ENCODE peak calls at places on chromosomes 11 and 22, in ten cellular contexts. One of them, this sample, is unnamed.

GRCh38 chr22:50146440-50147228 is 23.9 kb upstream of the PANX2 start:
- DNase-seq in mammary epithelial cell: peak
- DNase-seq in sigmoid colon: peak
- DNase-seq in cardiac fibroblast: peak
- DNase-seq in kidney: peak
- DNase-seq in nephron progenitor cell: peak
- DNase-seq in endothelial cell: no peak
- DNase-seq in body of pancreas: peak
- DNase-seq in HFFc6: peak
- DNase-seq in GM20000: no peak
- DNase-seq in this sample: peak

GRCh38 chr11:107858217-107859070 is at the start of gene SLC35F2:
- DNase-seq in HFFc6: peak
- DNase-seq in body of pancreas: peak
- DNase-seq in mammary epithelial cell: peak
- DNase-seq in endothelial cell: peak
- DNase-seq in cardiac fibroblast: peak
- DNase-seq in sigmoid colon: peak
- DNase-seq in kidney: peak
- DNase-seq in GM20000: peak
- DNase-seq in nephron progenitor cell: peak
- DNase-seq in this sample: peak

GRCh38 chr11:16841984-16842383 is 103.5 kb downstream of the C11orf58 start:
- DNase-seq in endothelial cell: no peak
- DNase-seq in mammary epithelial cell: no peak
- DNase-seq in HFFc6: no peak
- DNase-seq in body of pancreas: no peak
- DNase-seq in nephron progenitor cell: no peak
- DNase-seq in kidney: no peak
- DNase-seq in cardiac fibroblast: no peak
- DNase-seq in sigmoid colon: no peak
- DNase-seq in GM20000: no peak
- DNase-seq in this sample: no peak

GRCh38 chr11:11445441-11446185 is 92.6 kb upstream of the CSNK2A3 start:
- DNase-seq in HFFc6: no peak
- DNase-seq in sigmoid colon: no peak
- DNase-seq in nephron progenitor cell: no peak
- DNase-seq in endothelial cell: no peak
- DNase-seq in body of pancreas: no peak
- DNase-seq in cardiac fibroblast: no peak
- DNase-seq in GM20000: no peak
- DNase-seq in mammary epithelial cell: no peak
- DNase-seq in kidney: no peak
- DNase-seq in this sample: no peak

GRCh38 chr11:19209617-19210016 is 7.8 kb upstream of the CSRP3 start:
- DNase-seq in body of pancreas: no peak
- DNase-seq in nephron progenitor cell: no peak
- DNase-seq in endothelial cell: no peak
- DNase-seq in mammary epithelial cell: no peak
- DNase-seq in HFFc6: no peak
- DNase-seq in GM20000: no peak
- DNase-seq in kidney: no peak
- DNase-seq in sigmoid colon: no peak
- DNase-seq in cardiac fibroblast: peak
- DNase-seq in this sample: peak

GRCh38 chr22:39308614-39309363 is 10.6 kb downstream of the RPL3 start:
- DNase-seq in cardiac fibroblast: peak
- DNase-seq in HFFc6: peak
- DNase-seq in mammary epithelial cell: peak
- DNase-seq in body of pancreas: peak
- DNase-seq in sigmoid colon: peak
- DNase-seq in endothelial cell: no peak
- DNase-seq in GM20000: no peak
- DNase-seq in kidney: no peak
- DNase-seq in nephron progenitor cell: no peak
- DNase-seq in this sample: no peak

GRCh38 chr11:100459791-100460190 is 227.3 kb upstream of the ARHGAP42 start:
- DNase-seq in cardiac fibroblast: no peak
- DNase-seq in body of pancreas: no peak
- DNase-seq in GM20000: no peak
- DNase-seq in nephron progenitor cell: no peak
- DNase-seq in sigmoid colon: no peak
- DNase-seq in mammary epithelial cell: no peak
- DNase-seq in endothelial cell: no peak
- DNase-seq in HFFc6: no peak
- DNase-seq in kidney: no peak
- DNase-seq in this sample: no peak

GRCh38 chr11:47415949-47416472 is 7.6 kb downstream of the SLC39A13 start:
- DNase-seq in sigmoid colon: peak
- DNase-seq in kidney: peak
- DNase-seq in mammary epithelial cell: peak
- DNase-seq in HFFc6: peak
- DNase-seq in body of pancreas: peak
- DNase-seq in cardiac fibroblast: peak
- DNase-seq in nephron progenitor cell: no peak
- DNase-seq in endothelial cell: no peak
- DNase-seq in GM20000: no peak
- DNase-seq in this sample: no peak

DNA sequence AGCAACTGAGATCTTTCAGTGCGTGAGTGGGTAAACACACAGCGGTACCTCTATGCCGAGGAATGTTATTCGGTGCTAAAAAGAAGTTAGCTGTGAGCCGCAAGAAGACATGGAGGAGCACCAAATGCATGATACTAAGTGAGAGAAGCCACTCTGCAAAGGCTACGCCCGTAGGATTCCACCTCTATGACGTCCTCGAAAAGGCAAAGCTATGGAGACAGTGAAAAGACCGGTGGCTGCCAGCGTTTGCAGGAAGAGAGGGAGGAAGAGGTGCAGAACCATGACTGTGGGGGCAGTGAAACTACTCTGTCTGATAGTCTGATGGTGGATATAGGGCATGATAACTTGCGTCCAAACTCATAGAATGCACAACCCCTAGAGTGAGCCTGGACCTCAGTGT is 28.7 kb downstream of the IGF2 start:
- DNase-seq in HFFc6: no peak
- DNase-seq in mammary epithelial cell: no peak
- DNase-seq in nephron progenitor cell: no peak
- DNase-seq in cardiac fibroblast: no peak
- DNase-seq in sigmoid colon: no peak
- DNase-seq in body of pancreas: no peak
- DNase-seq in endothelial cell: no peak
- DNase-seq in GM20000: no peak
- DNase-seq in kidney: no peak
- DNase-seq in this sample: no peak
- TF ChIP-seq CTCF in HFFc6: no peak
- TF ChIP-seq CTCF in mammary epithelial cell: no peak
- TF ChIP-seq CTCF in nephron progenitor cell: no peak
- TF ChIP-seq CTCF in cardiac fibroblast: no peak
- TF ChIP-seq CTCF in sigmoid colon: no peak
- TF ChIP-seq CTCF in body of pancreas: no peak
- TF ChIP-seq CTCF in endothelial cell: no peak
- TF ChIP-seq CTCF in GM20000: no peak
- TF ChIP-seq CTCF in kidney: no peak
- TF ChIP-seq CTCF in this sample: no peak

DNA sequence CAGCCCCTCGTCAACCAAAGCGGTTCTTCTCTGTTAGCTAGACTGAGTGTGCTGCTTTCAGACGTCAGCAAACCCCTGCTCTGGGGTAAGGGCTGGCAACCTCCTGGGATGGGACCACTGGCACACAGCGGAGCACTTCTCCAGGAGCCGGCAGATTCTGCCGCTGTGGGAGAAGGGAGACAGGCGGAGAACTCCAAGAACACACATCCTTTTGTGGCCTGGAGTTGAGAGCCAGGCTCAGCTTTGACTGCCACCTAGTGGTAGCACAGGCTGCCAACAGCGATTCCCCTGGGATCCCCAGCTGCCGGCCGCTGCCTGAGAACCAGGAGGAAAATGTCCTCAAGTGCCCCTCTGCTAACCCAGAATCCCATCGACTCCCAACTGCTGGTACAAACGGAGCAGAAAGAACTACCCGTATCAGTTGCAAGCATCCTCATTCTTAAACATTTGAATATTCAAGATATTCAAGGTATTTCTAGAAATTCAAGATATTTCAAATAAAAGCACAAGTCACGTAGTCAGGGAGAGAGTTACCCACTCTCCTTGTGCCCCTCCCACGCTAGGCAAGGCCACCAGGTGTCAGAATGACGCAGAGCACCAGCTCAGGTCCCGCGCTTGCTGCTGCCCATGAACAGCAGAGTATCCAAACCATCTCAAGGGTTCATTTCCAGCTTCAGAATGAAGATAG is 4.9 kb downstream of the LTO1 start:
- DNase-seq in cardiac fibroblast: peak
- DNase-seq in HFFc6: peak
- DNase-seq in sigmoid colon: peak
- DNase-seq in mammary epithelial cell: peak
- DNase-seq in body of pancreas: peak
- DNase-seq in GM20000: peak
- DNase-seq in nephron progenitor cell: peak
- DNase-seq in endothelial cell: peak
- DNase-seq in kidney: peak
- DNase-seq in this sample: peak
- TF ChIP-seq CTCF in cardiac fibroblast: peak
- TF ChIP-seq CTCF in HFFc6: peak
- TF ChIP-seq CTCF in sigmoid colon: peak
- TF ChIP-seq CTCF in mammary epithelial cell: peak
- TF ChIP-seq CTCF in body of pancreas: peak
- TF ChIP-seq CTCF in GM20000: peak
- TF ChIP-seq CTCF in nephron progenitor cell: peak
- TF ChIP-seq CTCF in endothelial cell: peak
- TF ChIP-seq CTCF in kidney: peak
- TF ChIP-seq CTCF in this sample: peak

GRCh38 chr11:73228268-73229134 is 10.4 kb downstream of the P2RY2 start:
- DNase-seq in GM20000: no peak
- DNase-seq in cardiac fibroblast: no peak
- DNase-seq in nephron progenitor cell: peak
- DNase-seq in body of pancreas: no peak
- DNase-seq in endothelial cell: no peak
- DNase-seq in kidney: peak
- DNase-seq in mammary epithelial cell: no peak
- DNase-seq in sigmoid colon: no peak
- DNase-seq in HFFc6: no peak
- DNase-seq in this sample: peak

GRCh38 chr11:73226297-73227006 is 8.4 kb downstream of the P2RY2 start:
- DNase-seq in sigmoid colon: no peak
- DNase-seq in body of pancreas: no peak
- DNase-seq in kidney: peak
- DNase-seq in HFFc6: no peak
- DNase-seq in GM20000: no peak
- DNase-seq in mammary epithelial cell: no peak
- DNase-seq in endothelial cell: no peak
- DNase-seq in nephron progenitor cell: peak
- DNase-seq in cardiac fibroblast: no peak
- DNase-seq in this sample: peak

GRCh38 chr11:73225851-73226250 is 7.8 kb downstream of the P2RY2 start:
- DNase-seq in body of pancreas: no peak
- DNase-seq in endothelial cell: no peak
- DNase-seq in HFFc6: no peak
- DNase-seq in nephron progenitor cell: no peak
- DNase-seq in cardiac fibroblast: no peak
- DNase-seq in GM20000: no peak
- DNase-seq in mammary epithelial cell: no peak
- DNase-seq in kidney: peak
- DNase-seq in sigmoid colon: peak
- DNase-seq in this sample: no peak

GRCh38 chr11:73229321-73230275 is 11.5 kb downstream of the P2RY2 start:
- DNase-seq in nephron progenitor cell: peak
- DNase-seq in GM20000: no peak
- DNase-seq in sigmoid colon: peak
- DNase-seq in kidney: no peak
- DNase-seq in endothelial cell: no peak
- DNase-seq in HFFc6: no peak
- DNase-seq in cardiac fibroblast: no peak
- DNase-seq in mammary epithelial cell: no peak
- DNase-seq in body of pancreas: no peak
- DNase-seq in this sample: peak

DNA sequence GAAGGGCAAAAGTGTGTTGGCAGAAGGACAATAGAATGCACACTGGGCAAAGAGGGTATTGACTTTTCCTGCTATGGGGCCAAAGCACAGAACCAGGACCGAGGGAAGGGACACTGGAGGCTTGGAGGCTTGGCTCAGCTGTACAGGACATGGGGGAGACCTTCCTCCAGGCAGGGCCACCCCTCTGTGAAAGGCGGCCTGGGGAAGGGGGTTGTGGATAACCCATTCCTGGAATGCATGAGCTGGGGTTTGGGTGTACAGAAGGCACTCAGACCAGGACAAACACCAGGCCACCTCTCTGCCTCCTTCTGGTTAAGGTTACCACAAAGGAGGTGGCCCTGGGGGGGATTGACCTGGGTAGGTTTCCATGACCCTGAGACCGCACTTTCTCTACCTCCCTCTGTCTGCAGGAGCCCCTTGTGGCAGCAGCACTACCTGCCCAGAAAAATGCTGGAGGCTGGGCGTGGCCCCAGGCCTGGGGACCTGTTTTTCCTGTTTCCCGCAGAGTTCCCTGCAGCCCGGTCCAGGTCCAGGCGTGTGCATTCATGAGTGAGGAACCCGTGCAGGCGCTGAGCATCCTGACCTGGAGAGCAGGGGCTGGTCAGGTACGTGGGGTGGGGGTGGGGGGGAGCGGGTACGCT is 9.6 kb downstream of the P2RY2 start:
- DNase-seq in endothelial cell: no peak
- DNase-seq in body of pancreas: peak
- DNase-seq in sigmoid colon: peak
- DNase-seq in nephron progenitor cell: peak
- DNase-seq in GM20000: no peak
- DNase-seq in HFFc6: no peak
- DNase-seq in mammary epithelial cell: peak
- DNase-seq in cardiac fibroblast: no peak
- DNase-seq in kidney: peak
- DNase-seq in this sample: peak
- TF ChIP-seq CTCF in endothelial cell: no peak
- TF ChIP-seq CTCF in body of pancreas: peak
- TF ChIP-seq CTCF in sigmoid colon: no peak
- TF ChIP-seq CTCF in nephron progenitor cell: no peak
- TF ChIP-seq CTCF in GM20000: no peak
- TF ChIP-seq CTCF in HFFc6: no peak
- TF ChIP-seq CTCF in mammary epithelial cell: peak
- TF ChIP-seq CTCF in cardiac fibroblast: no peak
- TF ChIP-seq CTCF in kidney: no peak
- TF ChIP-seq CTCF in this sample: peak

GRCh38 chr11:899724-900123 is 10.9 kb downstream of the CHID1 start:
- DNase-seq in body of pancreas: no peak
- DNase-seq in endothelial cell: no peak
- DNase-seq in HFFc6: no peak
- DNase-seq in kidney: no peak
- DNase-seq in mammary epithelial cell: no peak
- DNase-seq in sigmoid colon: no peak
- DNase-seq in cardiac fibroblast: no peak
- DNase-seq in GM20000: no peak
- DNase-seq in nephron progenitor cell: no peak
- DNase-seq in this sample: no peak

GRCh38 chr11:900545-900944 is 10.1 kb downstream of the CHID1 start:
- DNase-seq in nephron progenitor cell: no peak
- DNase-seq in GM20000: no peak
- DNase-seq in endothelial cell: no peak
- DNase-seq in kidney: no peak
- DNase-seq in cardiac fibroblast: no peak
- DNase-seq in sigmoid colon: no peak
- DNase-seq in body of pancreas: no peak
- DNase-seq in HFFc6: no peak
- DNase-seq in mammary epithelial cell: no peak
- DNase-seq in this sample: no peak

GRCh38 chr11:897226-898159 is 13.1 kb downstream of the CHID1 start:
- DNase-seq in HFFc6: no peak
- DNase-seq in body of pancreas: no peak
- DNase-seq in mammary epithelial cell: no peak
- DNase-seq in GM20000: no peak
- DNase-seq in kidney: no peak
- DNase-seq in cardiac fibroblast: no peak
- DNase-seq in sigmoid colon: no peak
- DNase-seq in endothelial cell: no peak
- DNase-seq in nephron progenitor cell: no peak
- DNase-seq in this sample: no peak

GRCh38 chr11:898160-898517 is 12.5 kb downstream of the CHID1 start:
- DNase-seq in GM20000: no peak
- DNase-seq in kidney: no peak
- DNase-seq in body of pancreas: no peak
- DNase-seq in endothelial cell: no peak
- DNase-seq in mammary epithelial cell: no peak
- DNase-seq in cardiac fibroblast: peak
- DNase-seq in HFFc6: no peak
- DNase-seq in sigmoid colon: no peak
- DNase-seq in nephron progenitor cell: peak
- DNase-seq in this sample: no peak

DNA sequence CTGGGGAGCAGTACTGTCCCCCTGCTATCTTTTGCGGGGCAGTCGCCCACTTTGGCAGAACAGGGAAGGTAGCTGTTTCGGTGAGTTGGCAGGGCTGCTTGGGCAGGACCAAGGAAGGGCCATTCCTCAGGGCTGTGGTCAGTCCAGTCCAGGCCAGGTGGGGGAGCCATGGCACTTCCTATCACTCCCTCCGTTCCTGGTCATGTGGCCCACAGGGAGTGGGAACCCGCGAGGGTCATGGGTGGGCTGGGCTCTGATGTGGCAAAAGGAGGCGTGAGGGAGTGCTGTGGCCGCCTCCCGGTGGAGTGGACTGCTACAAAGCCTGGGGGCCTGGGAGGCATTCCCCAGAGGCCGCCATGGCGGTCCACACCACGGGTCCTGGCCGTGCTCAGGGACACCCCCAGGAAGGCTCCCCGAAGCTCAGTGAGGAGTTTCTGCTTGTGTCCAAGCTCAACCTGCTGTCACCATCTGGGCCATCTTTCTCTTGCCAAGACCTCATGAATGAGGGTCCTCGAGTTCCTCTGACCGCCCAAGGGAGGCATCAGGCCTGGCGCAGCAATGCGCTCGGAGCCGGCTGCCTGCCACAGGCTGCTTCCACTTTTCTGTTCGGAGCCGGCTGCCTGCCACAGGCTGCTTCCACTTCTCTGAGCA is 11.9 kb downstream of the CHID1 start:
- DNase-seq in mammary epithelial cell: no peak
- DNase-seq in body of pancreas: peak
- DNase-seq in kidney: no peak
- DNase-seq in HFFc6: no peak
- DNase-seq in GM20000: no peak
- DNase-seq in endothelial cell: peak
- DNase-seq in cardiac fibroblast: peak
- DNase-seq in nephron progenitor cell: peak
- DNase-seq in sigmoid colon: no peak
- DNase-seq in this sample: no peak
- TF ChIP-seq CTCF in mammary epithelial cell: no peak
- TF ChIP-seq CTCF in body of pancreas: peak
- TF ChIP-seq CTCF in kidney: peak
- TF ChIP-seq CTCF in HFFc6: no peak
- TF ChIP-seq CTCF in GM20000: no peak
- TF ChIP-seq CTCF in endothelial cell: no peak
- TF ChIP-seq CTCF in cardiac fibroblast: peak
- TF ChIP-seq CTCF in nephron progenitor cell: peak
- TF ChIP-seq CTCF in sigmoid colon: no peak
- TF ChIP-seq CTCF in this sample: no peak